ENCODE peak calls at places on chromosomes 16 and 17, in four cellular contexts. S is K562, P is endodermal cell, W is colonic mucosa. O is an unnamed sample.

GRCh38 chr17:79778504-79779087 is 648 bp downstream of the CBX2 start:
- DNase-seq in W (peak), S (peak), P (peak), O (peak)

GRCh38 chr17:75181608-75182318 is 996 bp downstream of the SUMO2 start:
- DNase-seq in S (peak), P (no peak), W (peak), O (no peak)

GRCh38 chr17:17545984-17546383 is 45.5 kb downstream of the PEMT start:
- DNase-seq in P (no peak), W (no peak), S (no peak), O (no peak)

GRCh38 chr16:68287276-68288251 is 23.2 kb downstream of the SLC7A6OS start:
- DNase-seq in P (no peak), S (no peak), W (no peak), O (no peak)

GRCh38 chr16:87713469-87714229 is 52.1 kb downstream of the KLHDC4 start:
- DNase-seq in W (no peak), P (no peak), S (no peak), O (no peak)

GRCh38 chr17:60231691-60232090 is 81.9 kb downstream of the CA4 start:
- DNase-seq in S (no peak), W (no peak), P (no peak), O (no peak)

GRCh38 chr16:15502041-15502725 is 67.8 kb downstream of the BMERB1 start:
- DNase-seq in W (no peak), P (peak), S (peak), O (no peak)

GRCh38 chr16:11045846-11046245 is 101.5 kb downstream of the CLEC16A start:
- DNase-seq in S (no peak), W (no peak), P (peak), O (no peak)

GRCh38 chr17:48575066-48575582 is 3.0 kb downstream of the HOXB4 start:
- DNase-seq in S (no peak), W (no peak), P (no peak), O (no peak)

GRCh38 chr17:82269882-82270500 is 3.5 kb downstream of the CSNK1D start:
- DNase-seq in P (no peak), W (no peak), S (no peak), O (no peak)

GRCh38 chr17:42453544-42453943 is 5.1 kb upstream of the ATP6V0A1 start:
- DNase-seq in P (no peak), W (no peak), S (no peak), O (no peak)

GRCh38 chr17:8556074-8556473 is 74.5 kb downstream of the MYH10 start:
- DNase-seq in S (no peak), W (no peak), P (no peak), O (no peak)

GRCh38 chr17:79123988-79124387 is 49.4 kb downstream of the ENGASE start:
- DNase-seq in S (no peak), W (no peak), P (no peak), O (no peak)

GRCh38 chr17:8807070-8807550 is 7.9 kb upstream of the MFSD6L start:
- DNase-seq in P (peak), W (no peak), S (no peak), O (peak)

GRCh38 chr17:42275527-42276358 is 448 bp downstream of the STAT5B start:
- DNase-seq in P (peak), W (peak), S (peak), O (peak)

GRCh38 chr17:67438669-67439068 is 61.6 kb downstream of the PITPNC1 start:
- DNase-seq in P (no peak), S (no peak), W (no peak), O (no peak)

GRCh38 chr17:67218385-67218950 is 26.5 kb downstream of the HELZ start:
- DNase-seq in S (no peak), P (no peak), W (no peak), O (no peak)

GRCh38 chr17:41588126-41588810 is 1.6 kb upstream of the KRT14 start:
- DNase-seq in S (no peak), P (no peak), W (no peak), O (no peak)

GRCh38 chr17:80599546-80600305 is 55.1 kb downstream of the RPTOR start:
- DNase-seq in W (peak), S (peak), P (peak), O (no peak)

GRCh38 chr16:80065565-80065964 is 465.0 kb upstream of the MAF start:
- DNase-seq in S (no peak), P (no peak), W (no peak), O (no peak)

DNA sequence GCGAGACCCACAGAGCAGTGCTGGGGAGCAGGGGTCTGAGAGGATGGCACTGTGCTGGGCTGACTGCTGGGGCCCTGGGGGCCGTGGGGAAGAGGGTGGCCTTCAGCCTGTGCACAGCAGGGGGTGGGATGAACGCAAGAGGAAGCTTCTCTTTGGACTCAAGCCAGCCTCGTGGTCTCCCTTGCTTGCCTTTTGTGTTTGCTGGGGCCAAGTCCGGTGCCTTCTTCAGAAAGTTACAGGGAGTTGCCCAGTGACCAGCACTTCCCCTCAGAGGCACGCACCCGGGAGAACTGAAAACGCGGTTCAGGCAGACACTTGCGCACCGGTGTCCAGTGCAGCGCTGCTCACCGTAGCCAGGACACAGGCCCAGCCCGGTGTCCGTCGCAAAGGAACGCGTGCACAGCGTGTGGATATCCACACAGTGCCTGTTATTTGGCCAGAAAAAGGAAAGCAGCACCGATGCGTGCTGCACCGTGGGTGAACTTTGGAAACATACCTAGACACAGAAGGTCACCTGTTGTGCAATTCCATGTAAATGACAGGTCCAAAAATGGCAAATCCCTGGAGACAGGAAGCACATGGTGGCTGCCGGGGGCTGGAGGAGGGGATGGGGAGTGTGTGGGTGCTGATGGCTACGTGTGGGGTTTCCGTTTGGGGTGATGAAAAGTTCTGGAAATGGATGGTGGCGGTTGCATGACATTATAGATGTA is 29.5 kb upstream of the NUDT16L1 start:
- DNase-seq in S (no peak), W (peak), P (no peak), O (no peak)
- TF ChIP-seq CTCF in S (no peak), W (no peak), P (no peak), O (no peak)

DNA sequence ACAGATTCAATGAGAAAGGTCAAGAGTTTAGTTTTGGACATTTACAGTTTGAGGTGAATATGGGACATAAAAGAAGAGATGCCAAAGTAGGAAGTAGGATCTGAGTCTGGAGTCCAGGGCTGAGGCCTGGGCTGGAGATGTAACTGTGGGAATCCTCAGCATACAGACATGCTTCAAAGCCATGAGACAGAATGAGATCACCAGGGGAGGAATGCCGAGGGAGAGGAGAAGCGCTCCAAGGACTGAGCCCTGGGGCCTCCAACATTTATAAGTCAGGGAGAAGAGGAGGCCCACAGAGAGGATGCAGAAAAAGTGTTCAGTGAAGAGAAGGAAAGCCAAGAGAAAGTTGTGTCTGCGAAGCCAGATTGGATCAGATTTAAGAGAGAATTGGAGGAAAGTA is 277.5 kb upstream of the MYOCD start:
- DNase-seq in W (no peak), S (no peak), P (no peak), O (no peak)
- H3K9ac ChIP-seq in W (no peak), S (no peak), P (no peak), O (no peak)

DNA sequence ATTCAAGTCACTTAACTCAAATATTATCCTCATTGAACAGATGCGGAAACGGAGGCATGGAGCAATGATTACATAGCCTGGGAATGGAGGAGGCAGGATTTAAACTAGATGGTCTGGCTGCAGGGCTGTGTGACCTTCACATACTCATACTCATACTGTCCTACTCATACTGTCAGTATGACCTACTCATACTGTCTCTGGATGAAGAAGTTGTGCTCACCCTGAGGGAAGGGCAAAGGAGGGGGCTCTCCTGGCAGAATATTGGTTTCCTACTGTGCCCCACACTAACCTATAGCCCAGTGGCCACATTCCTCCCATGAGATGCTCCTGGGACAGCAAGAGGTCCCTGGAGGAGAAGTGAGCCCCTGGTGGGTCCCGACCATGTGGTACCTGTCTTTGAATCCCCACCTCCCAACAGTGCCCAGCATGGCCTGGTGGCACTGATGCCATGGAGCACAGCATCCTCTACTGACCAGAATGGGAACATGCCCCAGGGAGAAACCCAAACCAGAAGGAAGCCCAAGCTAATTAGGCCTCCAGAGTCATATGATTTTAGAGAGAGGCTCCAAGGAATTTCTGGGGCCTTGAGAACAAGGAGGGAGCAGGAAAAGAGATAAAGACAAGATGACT is 197.3 kb upstream of the SDK2 start:
- DNase-seq in W (no peak), S (no peak), P (peak), O (peak)
- TF ChIP-seq CTCF in W (peak), S (no peak), P (peak), O (peak)

GRCh38 chr17:38563362-38564253 is 42.1 kb downstream of the SRCIN1 start:
- DNase-seq in P (peak), W (no peak), S (peak), O (peak)
- H3K9ac ChIP-seq in P (no peak), W (no peak), S (no peak), O (no peak)

GRCh38 chr16:86222965-86223551 is 287.3 kb upstream of the FOXF1 start:
- DNase-seq in W (no peak), S (no peak), P (no peak), O (no peak)

GRCh38 chr16:86224629-86225028 is 285.7 kb upstream of the FOXF1 start:
- DNase-seq in P (no peak), S (no peak), W (no peak), O (no peak)

GRCh38 chr16:86222541-86222940 is 287.8 kb upstream of the FOXF1 start:
- DNase-seq in W (no peak), S (no peak), P (peak), O (no peak)

GRCh38 chr16:86225905-86226371 is 284.4 kb upstream of the FOXF1 start:
- DNase-seq in P (no peak), W (no peak), S (no peak), O (no peak)

GRCh38 chr16:86224126-86224525 is 286.2 kb upstream of the FOXF1 start:
- DNase-seq in P (no peak), W (no peak), S (no peak), O (no peak)
- TF ChIP-seq CTCF in P (peak), W (no peak), S (no peak), O (peak)

GRCh38 chr17:50802609-50803571 is 32.5 kb upstream of the WFIKKN2 start:
- DNase-seq in P (no peak), S (no peak), W (no peak), O (no peak)
- H3K9ac ChIP-seq in P (no peak), S (no peak), W (no peak), O (no peak)

DNA sequence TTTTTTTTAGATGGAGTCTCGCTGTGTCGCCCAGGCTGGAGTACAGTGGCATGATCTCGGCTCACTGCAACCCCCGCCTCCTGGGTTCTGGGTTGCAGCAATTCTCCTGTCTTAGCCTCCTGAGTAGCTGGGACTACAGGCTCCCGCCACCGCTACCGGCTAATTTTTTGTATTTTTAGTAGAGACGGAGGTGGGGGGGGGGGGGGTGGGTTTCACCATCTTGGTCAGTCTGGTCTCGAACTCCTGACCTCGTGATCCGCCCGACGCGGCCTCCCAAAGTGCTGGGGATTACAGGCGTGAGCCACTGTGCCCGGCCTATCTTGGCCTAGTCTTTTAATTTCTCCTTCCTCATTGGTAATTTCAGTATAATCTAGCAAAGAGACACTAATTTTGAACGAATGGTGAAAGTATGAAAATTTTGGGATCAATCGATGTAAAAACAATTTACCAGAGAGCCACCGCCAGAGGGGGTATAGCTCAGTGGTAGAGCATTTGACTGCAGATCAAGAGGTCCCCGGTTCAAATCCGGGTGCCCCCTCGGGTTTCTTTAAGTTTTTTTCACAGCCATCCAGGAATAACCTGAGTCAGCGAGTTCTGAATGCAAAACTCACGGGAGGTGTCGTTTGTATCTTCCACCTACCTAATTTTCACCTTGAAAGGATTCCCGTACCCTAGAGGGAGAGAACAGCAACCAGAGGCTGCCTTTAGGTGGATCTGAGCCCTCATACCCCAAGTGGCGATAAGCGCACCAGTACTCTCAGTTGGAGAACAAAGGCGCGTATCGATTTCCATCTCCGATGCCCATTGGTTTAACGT is 2.5 kb upstream of the LASP1 start:
- DNase-seq in W (peak), S (no peak), P (peak), O (peak)
- TF ChIP-seq CTCF in W (no peak), S (no peak), P (peak), O (peak)

DNA sequence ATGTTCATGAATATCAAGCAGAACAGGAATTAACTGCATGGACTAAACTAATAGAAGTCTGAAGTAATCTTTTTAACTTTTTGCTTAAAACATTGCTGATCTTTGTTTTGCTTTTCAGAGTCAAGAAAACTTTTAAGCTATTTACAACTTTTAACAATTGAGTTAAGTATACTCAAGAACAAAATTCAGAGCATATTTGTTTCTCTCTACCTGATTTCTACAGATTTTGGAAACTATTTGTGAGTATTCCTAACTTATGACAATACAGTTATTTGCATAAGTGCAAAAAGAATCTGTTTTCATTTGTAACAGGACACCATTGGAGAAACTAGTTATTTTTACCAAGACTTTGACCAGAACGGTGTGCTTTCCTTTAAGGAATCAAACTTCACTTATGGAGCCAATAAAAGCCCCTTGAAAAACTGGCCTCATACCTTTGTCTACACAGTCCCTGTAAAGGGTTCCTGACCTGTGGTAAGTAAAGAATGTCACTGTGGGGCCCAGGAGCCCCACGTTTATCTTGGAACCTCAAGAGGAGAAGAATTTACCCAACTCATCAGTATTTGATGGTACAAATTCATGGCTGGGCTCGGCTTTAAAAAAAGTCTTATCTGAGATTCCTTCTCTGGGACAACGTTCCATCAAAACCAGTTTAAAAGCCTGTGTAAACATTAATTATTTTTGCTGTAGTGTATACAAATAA is 11.3 kb upstream of the LDHD start:
- DNase-seq in W (no peak), P (no peak), S (no peak), O (no peak)
- H3K9ac ChIP-seq in W (no peak), P (no peak), S (no peak), O (no peak)

GRCh38 chr16:49441366-49441780 is 67.8 kb downstream of the C16orf78 start:
- DNase-seq in S (no peak), W (peak), P (peak), O (peak)
- TF ChIP-seq CTCF in S (no peak), W (no peak), P (peak), O (peak)